ENCODE peak calls at places on chromosomes 12 and 14, in ten cellular contexts. U, H, K, F, I, P, E, Z, O and V are unnamed samples.
A peak's percentile ranks its signal among the peaks of the same experiment; 100 is the strongest.

GRCh38 chr14:89284368-89285058 is 132.5 kb downstream of the FOXN3 start:
- DNase-seq in U (no peak), H (no peak), K (no peak), F (no peak), I (no peak), P (peak; percentile 63), E (no peak), Z (peak; percentile 58), O (peak; percentile 82), V (no peak)

GRCh38 chr14:81384900-81385299 is 15.2 kb downstream of the STON2 start:
- DNase-seq in U (no peak), H (no peak), K (no peak), F (no peak), I (peak; percentile 84), P (no peak), E (no peak), Z (no peak), O (peak; percentile 84), V (no peak)

GRCh38 chr12:121980211-121980891 is 41.3 kb upstream of the BCL7A start:
- DNase-seq in U (no peak), H (no peak), K (no peak), F (no peak), I (peak; percentile 78), P (peak; percentile 64), E (no peak), Z (peak; percentile 36), O (peak; percentile 16), V (no peak)

GRCh38 chr12:111780166-111780565 is 13.4 kb downstream of the ALDH2 start:
- DNase-seq in U (no peak), H (no peak), K (no peak), F (no peak), I (no peak), P (no peak), E (no peak), Z (no peak), O (no peak), V (no peak)

GRCh38 chr14:55446833-55447232 is 6.4 kb upstream of the TBPL2 start:
- DNase-seq in U (no peak), H (no peak), K (no peak), F (no peak), I (peak; percentile 48), P (peak; percentile 97), E (no peak), Z (peak; percentile 68), O (peak; percentile 73), V (no peak)

GRCh38 chr14:99318091-99318958 is 46.3 kb upstream of the BCL11B start:
- DNase-seq in U (no peak), H (no peak), K (no peak), F (no peak), I (no peak), P (no peak), E (no peak), Z (no peak), O (no peak), V (no peak)

GRCh38 chr12:125983094-125983783 is 918.0 kb downstream of the AACS start:
- DNase-seq in U (no peak), H (no peak), K (peak; percentile 95), F (no peak), I (peak; percentile 97), P (no peak), E (no peak), Z (no peak), O (no peak), V (no peak)

GRCh38 chr12:42296503-42297109 is 29.3 kb downstream of the ZCRB1 start:
- DNase-seq in U (no peak), H (no peak), K (no peak), F (no peak), I (no peak), P (no peak), E (no peak), Z (peak; percentile 3), O (no peak), V (no peak)

GRCh38 chr14:74510211-74510931 is 16.8 kb downstream of the ISCA2 start:
- DNase-seq in U (no peak), H (no peak), K (no peak), F (no peak), I (peak; percentile 41), P (peak; percentile 67), E (no peak), Z (peak; percentile 53), O (no peak), V (no peak)

GRCh38 chr14:25396128-25396527 is 346.2 kb upstream of the STXBP6 start:
- DNase-seq in U (no peak), H (no peak), K (no peak), F (no peak), I (no peak), P (no peak), E (no peak), Z (no peak), O (no peak), V (no peak)

GRCh38 chr14:99065551-99065950 is 206.4 kb downstream of the BCL11B start:
- DNase-seq in U (no peak), H (no peak), K (no peak), F (no peak), I (peak; percentile 9), P (no peak), E (no peak), Z (no peak), O (no peak), V (no peak)

GRCh38 chr12:40207551-40207950 is 17.2 kb upstream of the LRRK2 start:
- DNase-seq in U (no peak), H (no peak), K (no peak), F (no peak), I (no peak), P (no peak), E (no peak), Z (no peak), O (no peak), V (no peak)

GRCh38 chr12:3241621-3242020 is 164.4 kb downstream of the TSPAN9 start:
- DNase-seq in U (no peak), H (no peak), K (no peak), F (no peak), I (no peak), P (no peak), E (no peak), Z (no peak), O (no peak), V (no peak)

GRCh38 chr12:122081697-122082221 is 3.2 kb downstream of the MLXIP start:
- DNase-seq in U (no peak), H (peak; percentile 30), K (no peak), F (no peak), I (peak; percentile 76), P (peak; percentile 55), E (no peak), Z (peak; percentile 70), O (peak; percentile 80), V (no peak)

GRCh38 chr12:51264297-51264696 is 5.9 kb downstream of the SMAGP start:
- DNase-seq in U (no peak), H (no peak), K (no peak), F (no peak), I (no peak), P (no peak), E (no peak), Z (no peak), O (no peak), V (no peak)

GRCh38 chr12:133203344-133204263 is 22.3 kb downstream of the ZNF268 start:
- DNase-seq in U (no peak), H (no peak), K (no peak), F (no peak), I (peak; percentile 21), P (peak; percentile 20), E (no peak), Z (peak; percentile 18), O (peak; percentile 8), V (no peak)

GRCh38 chr14:92470215-92470614 is 43.4 kb upstream of the RIN3 start:
- DNase-seq in U (no peak), H (no peak), K (no peak), F (no peak), I (no peak), P (peak; percentile 65), E (no peak), Z (peak; percentile 87), O (peak; percentile 96), V (no peak)

GRCh38 chr12:15634010-15634676 is 155.0 kb downstream of the EPS8 start:
- DNase-seq in U (no peak), H (no peak), K (no peak), F (no peak), I (no peak), P (peak; percentile 70), E (no peak), Z (peak; percentile 76), O (peak; percentile 70), V (no peak)